ENCODE peak calls at places on chromosomes 5 and 9, in four cellular contexts. S is SK-N-SH, G is fibroblast of lung, Y is K562. O is an unnamed sample.
A peak's percentile ranks its signal among the peaks of the same experiment; 100 is the strongest.

GRCh38 chr5:43301653-43302091 is 11.5 kb downstream of the HMGCS1 start:
- DNase-seq in S (no peak), G (peak; percentile 47), Y (no peak), O (no peak)

GRCh38 chr5:172713113-172713808 is 57.7 kb downstream of the DUSP1 start:
- DNase-seq in S (peak; percentile 86), G (peak; percentile 18), Y (peak; percentile 77), O (peak; percentile 67)

GRCh38 chr9:33179298-33179697 is 12.2 kb upstream of the B4GALT1 start:
- DNase-seq in S (no peak), G (no peak), Y (no peak), O (no peak)

GRCh38 chr9:4297795-4298254 is 2.0 kb downstream of the GLIS3 start:
- DNase-seq in S (peak; percentile 74), G (peak; percentile 81), Y (peak; percentile 12), O (peak; percentile 67)

GRCh38 chr5:178428341-178429155 is 161.6 kb downstream of the COL23A1 start:
- DNase-seq in S (peak; percentile 78), G (no peak), Y (no peak), O (peak; percentile 2)

GRCh38 chr9:100478192-100478591 is 5.2 kb downstream of the TMEFF1 start:
- DNase-seq in S (no peak), G (no peak), Y (no peak), O (no peak)

GRCh38 chr9:113588936-113589335 is 125.4 kb downstream of the RGS3 start:
- DNase-seq in S (no peak), G (no peak), Y (no peak), O (no peak)

GRCh38 chr9:20988061-20988460 is 43.4 kb downstream of the HACD4 start:
- DNase-seq in S (no peak), G (no peak), Y (no peak), O (no peak)

GRCh38 chr9:93496285-93496684 is 42.9 kb upstream of the FAM120AOS start:
- DNase-seq in S (no peak), G (no peak), Y (no peak), O (no peak)

GRCh38 chr5:141850183-141850768 is 27.9 kb downstream of the PCDH1 start:
- DNase-seq in S (peak; percentile 83), G (peak; percentile 29), Y (peak; percentile 61), O (peak; percentile 53)

GRCh38 chr5:108344103-108344822 is 37.6 kb downstream of the FBXL17 start:
- DNase-seq in S (no peak), G (no peak), Y (no peak), O (no peak)

GRCh38 chr5:40277161-40277906 is 402.4 kb upstream of the PTGER4 start:
- DNase-seq in S (no peak), G (no peak), Y (no peak), O (no peak)

GRCh38 chr5:150286820-150287219 is 2.8 kb downstream of the CAMK2A start:
- DNase-seq in S (peak; percentile 90), G (no peak), Y (peak; percentile 70), O (peak; percentile 11)

GRCh38 chr5:59517926-59518585 is 375.5 kb downstream of the PDE4D start:
- DNase-seq in S (no peak), G (peak; percentile 83), Y (no peak), O (no peak)

GRCh38 chr5:142201471-142201887 is 92.9 kb downstream of the NDFIP1 start:
- DNase-seq in S (no peak), G (peak; percentile 94), Y (no peak), O (peak; percentile 17)

GRCh38 chr5:16178745-16179372 is 732 bp downstream of the MARCHF11 start:
- DNase-seq in S (peak; percentile 73), G (peak; percentile 51), Y (peak; percentile 56), O (peak; percentile 27)

GRCh38 chr5:176866913-176867312 is 32.2 kb downstream of the HK3 start:
- DNase-seq in S (peak; percentile 91), G (no peak), Y (no peak), O (no peak)

GRCh38 chr5:176869501-176870109 is 29.5 kb downstream of the HK3 start:
- DNase-seq in S (no peak), G (no peak), Y (no peak), O (no peak)

GRCh38 chr5:176868731-176869130 is 30.4 kb downstream of the HK3 start:
- DNase-seq in S (no peak), G (no peak), Y (no peak), O (no peak)

GRCh38 chr5:176868126-176868525 is 31.0 kb downstream of the HK3 start:
- DNase-seq in S (no peak), G (no peak), Y (no peak), O (no peak)

GRCh38 chr5:176870110-176870591 is 29.0 kb downstream of the HK3 start:
- DNase-seq in S (peak; percentile 84), G (peak; percentile 28), Y (peak; percentile 85), O (no peak)
- TF ChIP-seq CTCF in S (peak; percentile 47), G (peak; percentile 34), Y (peak; percentile 86), O (no peak)

DNA sequence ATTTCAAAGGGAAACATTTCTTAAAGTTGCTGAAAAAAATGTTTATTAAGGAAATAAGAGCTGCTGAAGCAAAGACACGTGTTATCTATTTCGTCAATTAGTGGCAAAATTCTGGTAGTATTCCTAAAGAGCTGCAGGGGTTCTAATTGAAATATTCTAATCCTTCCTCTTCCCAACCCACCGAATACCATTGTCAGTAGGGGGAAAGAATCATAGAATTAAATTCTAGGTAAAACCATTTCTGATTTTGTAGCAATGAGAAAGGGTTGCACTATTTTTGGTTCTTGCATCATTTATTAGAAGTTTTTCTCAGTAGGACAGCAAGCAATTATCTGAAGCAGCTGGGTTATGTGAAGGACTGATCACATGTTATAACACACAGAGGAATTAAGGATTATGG is 80.3 kb upstream of the SEMA6A start:
- DNase-seq in S (no peak), G (no peak), Y (no peak), O (no peak)
- H3K9ac ChIP-seq in S (no peak overlapping the region), G (no peak overlapping the region), Y (no peak overlapping the region), O (no peak overlapping the region)

GRCh38 chr5:2739360-2740050 is 12.0 kb downstream of the IRX2 start:
- DNase-seq in S (no peak), G (no peak), Y (no peak), O (no peak)
- H3K4me3 ChIP-seq in S (peak overlapping the region; percentile 43), G (peak overlapping the region; percentile 31), Y (no peak overlapping the region), O (no peak overlapping the region)

GRCh38 chr5:54745599-54745998 is 228.0 kb downstream of the SNX18 start:
- DNase-seq in S (no peak), G (no peak), Y (no peak), O (no peak)
- TF ChIP-seq CTCF in S (no peak), G (no peak), Y (no peak), O (no peak)

O was measured in DND-41.